ENCODE peak calls at places on chromosome 20, in nine cellular contexts. E is ovary, Y is psoas muscle, N is testis, S is Panc1, A is tibial artery, J is endodermal cell, W is GM12878, G is cardiac muscle cell. D is an unnamed sample.

GRCh38 chr20:64119301-64119680 is 11.9 kb upstream of the NPBWR2 start:
- DNase-seq in A (no peak), J (peak; percentile 43), S (no peak), E (no peak), W (no peak), N (no peak), G (no peak), Y (no peak), D (no peak)

GRCh38 chr20:10571313-10571815 is 102.4 kb downstream of the JAG1 start:
- DNase-seq in W (no peak), S (no peak), E (no peak), J (no peak), A (no peak), N (no peak), Y (no peak), G (no peak), D (no peak)

GRCh38 chr20:62320581-62321354 is 18.0 kb downstream of the ADRM1 start:
- DNase-seq in J (peak; percentile 88), A (no peak), E (peak; percentile 17), Y (no peak), N (no peak), S (no peak), W (no peak), G (no peak), D (no peak)

GRCh38 chr20:63831696-63832686 is 927 bp upstream of the ZBTB46 start:
- DNase-seq in J (peak; percentile 81), E (peak; percentile 77), Y (no peak), W (no peak), N (peak; percentile 42), S (no peak), A (no peak), G (peak; percentile 59), D (peak; percentile 65)

GRCh38 chr20:10469599-10469998 is 34.5 kb downstream of the SLX4IP start:
- DNase-seq in Y (no peak), J (peak; percentile 61), W (no peak), E (no peak), S (peak; percentile 60), G (peak; percentile 93), A (peak; percentile 60), N (peak; percentile 40), D (peak; percentile 16)

GRCh38 chr20:57450419-57450818 is 59.2 kb downstream of the RBM38 start:
- DNase-seq in A (peak; percentile 50), J (no peak), S (no peak), N (no peak), Y (peak; percentile 76), W (peak; percentile 71), G (peak; percentile 73), E (no peak), D (no peak)

GRCh38 chr20:58213716-58214115 is 14.7 kb downstream of the ANKRD60 start:
- DNase-seq in S (no peak), W (no peak), N (no peak), J (no peak), A (no peak), Y (no peak), E (no peak), G (no peak), D (no peak)

GRCh38 chr20:31543966-31544598 is 29.8 kb downstream of the HM13 start:
- DNase-seq in G (peak; percentile 92), E (no peak), N (no peak), Y (no peak), W (no peak), A (no peak), S (no peak), J (no peak), D (no peak)

GRCh38 chr20:16749573-16749972 is 1.4 kb downstream of the OTOR start:
- DNase-seq in N (no peak), A (no peak), G (no peak), W (no peak), J (peak; percentile 84), S (no peak), E (no peak), Y (no peak), D (peak; percentile 43)

GRCh38 chr20:13990465-13990864 is at the start of gene SEL1L2:
- DNase-seq in E (no peak), J (peak; percentile 85), N (peak; percentile 16), Y (no peak), A (no peak), G (no peak), W (no peak), S (no peak), D (peak; percentile 29)

GRCh38 chr20:47354710-47355488 is 1.6 kb downstream of the ZMYND8 start:
- DNase-seq in Y (no peak), N (no peak), G (peak; percentile 60), S (no peak), E (no peak), A (no peak), J (no peak), W (no peak), D (no peak)

GRCh38 chr20:9374480-9374879 is 139.9 kb upstream of the LAMP5 start:
- DNase-seq in J (no peak), G (peak; percentile 7), A (no peak), Y (no peak), E (no peak), S (no peak), W (no peak), N (no peak), D (no peak)

GRCh38 chr20:2093200-2093781 is 8.3 kb upstream of the STK35 start:
- DNase-seq in J (peak; percentile 82), E (no peak), S (no peak), Y (no peak), W (no peak), N (no peak), G (no peak), A (no peak), D (peak; percentile 33)

GRCh38 chr20:52083627-52084232 is 107.8 kb downstream of the ZFP64 start:
- DNase-seq in N (peak; percentile 82), W (no peak), J (peak; percentile 87), S (peak; percentile 32), A (peak; percentile 44), G (peak; percentile 81), E (peak; percentile 61), Y (no peak), D (peak; percentile 60)

GRCh38 chr20:62488470-62488869 is 12.7 kb upstream of the GATA5 start:
- DNase-seq in J (no peak), W (no peak), E (no peak), N (no peak), A (no peak), Y (no peak), S (no peak), G (no peak), D (no peak)

GRCh38 chr20:62356948-62357667 is 10.0 kb downstream of the LAMA5 start:
- DNase-seq in W (no peak), J (peak; percentile 53), A (peak; percentile 63), E (peak; percentile 74), N (no peak), G (peak; percentile 63), Y (peak; percentile 86), S (no peak), D (no peak)

GRCh38 chr20:6501061-6501460 is 266.4 kb upstream of the BMP2 start:
- DNase-seq in E (no peak), G (peak; percentile 47), S (no peak), W (no peak), A (no peak), N (no peak), J (no peak), Y (no peak), D (no peak)

GRCh38 chr20:9214676-9215075 is 145.8 kb downstream of the PLCB4 start:
- DNase-seq in W (no peak), G (peak; percentile 97), N (no peak), A (no peak), E (no peak), J (no peak), S (no peak), Y (no peak), D (no peak)

GRCh38 chr20:3167738-3168078 is 5.6 kb downstream of the LZTS3 start:
- DNase-seq in N (no peak), W (no peak), J (no peak), A (no peak), E (no peak), S (no peak), G (no peak), Y (no peak), D (no peak)

GRCh38 chr20:36399147-36399968 is 93.2 kb downstream of the DLGAP4 start:
- DNase-seq in W (no peak), J (peak; percentile 98), Y (no peak), G (peak; percentile 35), S (peak; percentile 39), E (no peak), A (no peak), N (peak; percentile 77), D (peak; percentile 91)
- TF ChIP-seq CTCF in W (peak; percentile 55), J (peak; percentile 90), Y (peak; percentile 18), G (peak; percentile 49), S (peak; percentile 76), E (no peak), A (no peak), N (no peak), D (peak; percentile 49)

GRCh38 chr20:50515471-50516106 is 5.4 kb downstream of the PTPN1 start:
- DNase-seq in N (no peak), S (no peak), E (no peak), W (no peak), G (no peak), J (no peak), A (no peak), Y (no peak), D (no peak)
- TF ChIP-seq CTCF in N (no peak), S (no peak), E (no peak), W (no peak), G (no peak), J (no peak), A (no peak), Y (no peak), D (no peak)

GRCh38 chr20:33693741-33694645 is 7.8 kb upstream of the E2F1 start:
- DNase-seq in A (no peak), J (no peak), W (no peak), G (no peak), N (peak; percentile 74), S (no peak), Y (peak; percentile 60), E (peak; percentile 83), D (no peak)
- TF ChIP-seq CTCF in A (no peak), J (peak; percentile 57), W (no peak), G (no peak), N (no peak), S (no peak), Y (no peak), E (no peak), D (no peak)

GRCh38 chr20:38162149-38162548 is 2.9 kb downstream of the TGM2 start:
- DNase-seq in W (no peak), E (no peak), Y (no peak), N (no peak), G (no peak), J (no peak), S (no peak), A (no peak), D (no peak)

GRCh38 chr20:38159539-38159938 is 5.5 kb downstream of the TGM2 start:
- DNase-seq in N (no peak), A (no peak), W (no peak), E (no peak), Y (no peak), S (no peak), J (no peak), G (no peak), D (no peak)

GRCh38 chr20:38161412-38161774 is 3.7 kb downstream of the TGM2 start:
- DNase-seq in Y (no peak), J (no peak), N (no peak), G (no peak), E (no peak), W (no peak), A (no peak), S (no peak), D (no peak)

GRCh38 chr20:38158701-38159325 is 6.3 kb downstream of the TGM2 start:
- DNase-seq in Y (no peak), G (peak; percentile 59), N (no peak), A (peak; percentile 63), E (no peak), J (no peak), S (no peak), W (no peak), D (peak; percentile 82)

GRCh38 chr20:38159949-38160756 is 4.9 kb downstream of the TGM2 start:
- DNase-seq in W (no peak), N (no peak), S (no peak), Y (no peak), A (no peak), E (no peak), G (no peak), J (no peak), D (no peak)
- TF ChIP-seq CTCF in W (no peak), N (no peak), S (no peak), Y (no peak), A (no peak), E (no peak), G (no peak), J (no peak), D (no peak)